ENCODE peak calls at places on chromosomes 1 and 21, in ten cellular contexts. One of them, this sample, is unnamed.

GRCh38 chr1:55217226-55217996 is 2.2 kb upstream of the USP24 start:
- DNase-seq in ELF-1: no peak
- DNase-seq in left kidney: peak
- DNase-seq in ELR: no peak
- DNase-seq in SK-N-DZ: no peak
- DNase-seq in thoracic aorta: no peak
- DNase-seq in AG08395: no peak
- DNase-seq in BJ: no peak
- DNase-seq in EH: peak
- DNase-seq in hepatocyte: no peak
- DNase-seq in this sample: no peak

GRCh38 chr1:147640553-147641165 is 29.7 kb downstream of the ACP6 start:
- DNase-seq in ELR: peak
- DNase-seq in EH: peak
- DNase-seq in thoracic aorta: no peak
- DNase-seq in hepatocyte: peak
- DNase-seq in AG08395: peak
- DNase-seq in ELF-1: peak
- DNase-seq in BJ: peak
- DNase-seq in SK-N-DZ: peak
- DNase-seq in left kidney: peak
- DNase-seq in this sample: peak

GRCh38 chr1:44660176-44660575 is 14.1 kb downstream of the TMEM53 start:
- DNase-seq in EH: no peak
- DNase-seq in SK-N-DZ: no peak
- DNase-seq in ELF-1: no peak
- DNase-seq in thoracic aorta: no peak
- DNase-seq in left kidney: no peak
- DNase-seq in AG08395: no peak
- DNase-seq in hepatocyte: no peak
- DNase-seq in BJ: no peak
- DNase-seq in ELR: no peak
- DNase-seq in this sample: no peak

GRCh38 chr1:68255301-68255700 is 23.0 kb upstream of the WLS start:
- DNase-seq in ELF-1: no peak
- DNase-seq in thoracic aorta: no peak
- DNase-seq in EH: no peak
- DNase-seq in ELR: no peak
- DNase-seq in AG08395: no peak
- DNase-seq in hepatocyte: no peak
- DNase-seq in left kidney: no peak
- DNase-seq in BJ: no peak
- DNase-seq in SK-N-DZ: no peak
- DNase-seq in this sample: no peak

GRCh38 chr1:36609241-36610027 is 126.7 kb upstream of the CSF3R start:
- DNase-seq in left kidney: peak
- DNase-seq in EH: peak
- DNase-seq in BJ: no peak
- DNase-seq in SK-N-DZ: peak
- DNase-seq in ELR: peak
- DNase-seq in thoracic aorta: no peak
- DNase-seq in hepatocyte: peak
- DNase-seq in ELF-1: peak
- DNase-seq in AG08395: peak
- DNase-seq in this sample: peak

GRCh38 chr1:2980073-2980791 is 41.0 kb upstream of the ACTRT2 start:
- DNase-seq in AG08395: no peak
- DNase-seq in ELR: no peak
- DNase-seq in EH: no peak
- DNase-seq in SK-N-DZ: no peak
- DNase-seq in ELF-1: no peak
- DNase-seq in hepatocyte: no peak
- DNase-seq in thoracic aorta: no peak
- DNase-seq in BJ: no peak
- DNase-seq in left kidney: no peak
- DNase-seq in this sample: no peak

GRCh38 chr1:64052777-64053176 is 150.6 kb upstream of the UBE2U start:
- DNase-seq in BJ: no peak
- DNase-seq in thoracic aorta: no peak
- DNase-seq in EH: no peak
- DNase-seq in ELF-1: no peak
- DNase-seq in ELR: no peak
- DNase-seq in hepatocyte: no peak
- DNase-seq in SK-N-DZ: no peak
- DNase-seq in left kidney: no peak
- DNase-seq in AG08395: no peak
- DNase-seq in this sample: no peak

GRCh38 chr1:40958210-40958609 is 21.3 kb upstream of the CTPS1 start:
- DNase-seq in ELF-1: no peak
- DNase-seq in AG08395: no peak
- DNase-seq in hepatocyte: no peak
- DNase-seq in SK-N-DZ: no peak
- DNase-seq in EH: no peak
- DNase-seq in ELR: no peak
- DNase-seq in BJ: no peak
- DNase-seq in left kidney: no peak
- DNase-seq in thoracic aorta: no peak
- DNase-seq in this sample: no peak

GRCh38 chr1:145719230-145720079 is at the start of gene CD160:
- DNase-seq in thoracic aorta: no peak
- DNase-seq in ELF-1: no peak
- DNase-seq in BJ: no peak
- DNase-seq in ELR: no peak
- DNase-seq in AG08395: no peak
- DNase-seq in EH: no peak
- DNase-seq in SK-N-DZ: no peak
- DNase-seq in left kidney: no peak
- DNase-seq in hepatocyte: no peak
- DNase-seq in this sample: no peak

GRCh38 chr1:228938248-228938891 is 203.1 kb downstream of the RHOU start:
- DNase-seq in ELR: no peak
- DNase-seq in hepatocyte: no peak
- DNase-seq in left kidney: peak
- DNase-seq in EH: no peak
- DNase-seq in ELF-1: peak
- DNase-seq in AG08395: no peak
- DNase-seq in BJ: no peak
- DNase-seq in thoracic aorta: peak
- DNase-seq in SK-N-DZ: peak
- DNase-seq in this sample: no peak

GRCh38 chr1:82449671-82450070 is 648.9 kb downstream of the ADGRL2 start:
- DNase-seq in thoracic aorta: no peak
- DNase-seq in left kidney: no peak
- DNase-seq in ELR: no peak
- DNase-seq in hepatocyte: no peak
- DNase-seq in ELF-1: no peak
- DNase-seq in SK-N-DZ: no peak
- DNase-seq in EH: peak
- DNase-seq in BJ: no peak
- DNase-seq in AG08395: peak
- DNase-seq in this sample: no peak

GRCh38 chr1:203778789-203779188 is 13.8 kb downstream of the LAX1 start:
- DNase-seq in hepatocyte: no peak
- DNase-seq in EH: no peak
- DNase-seq in ELF-1: no peak
- DNase-seq in ELR: no peak
- DNase-seq in left kidney: no peak
- DNase-seq in thoracic aorta: no peak
- DNase-seq in SK-N-DZ: no peak
- DNase-seq in AG08395: no peak
- DNase-seq in BJ: no peak
- DNase-seq in this sample: no peak

GRCh38 chr21:28727809-28728208 is 264.9 kb downstream of the LTN1 start:
- DNase-seq in SK-N-DZ: no peak
- DNase-seq in ELF-1: no peak
- DNase-seq in BJ: no peak
- DNase-seq in ELR: no peak
- DNase-seq in AG08395: no peak
- DNase-seq in hepatocyte: no peak
- DNase-seq in thoracic aorta: no peak
- DNase-seq in left kidney: no peak
- DNase-seq in EH: no peak
- DNase-seq in this sample: no peak

GRCh38 chr1:42431514-42431913 is 24.3 kb downstream of the ZMYND12 start:
- DNase-seq in ELF-1: no peak
- DNase-seq in ELR: no peak
- DNase-seq in BJ: no peak
- DNase-seq in left kidney: no peak
- DNase-seq in SK-N-DZ: no peak
- DNase-seq in hepatocyte: peak
- DNase-seq in thoracic aorta: no peak
- DNase-seq in EH: no peak
- DNase-seq in AG08395: no peak
- DNase-seq in this sample: no peak

GRCh38 chr21:33089439-33089838 is 19.5 kb downstream of the OLIG1 start:
- DNase-seq in SK-N-DZ: no peak
- DNase-seq in thoracic aorta: no peak
- DNase-seq in ELF-1: no peak
- DNase-seq in EH: no peak
- DNase-seq in left kidney: no peak
- DNase-seq in AG08395: no peak
- DNase-seq in hepatocyte: no peak
- DNase-seq in ELR: no peak
- DNase-seq in BJ: no peak
- DNase-seq in this sample: no peak

GRCh38 chr21:37622755-37623543 is 256.4 kb downstream of the DYRK1A start:
- DNase-seq in AG08395: no peak
- DNase-seq in ELR: no peak
- DNase-seq in hepatocyte: no peak
- DNase-seq in left kidney: no peak
- DNase-seq in ELF-1: no peak
- DNase-seq in thoracic aorta: no peak
- DNase-seq in EH: no peak
- DNase-seq in BJ: no peak
- DNase-seq in SK-N-DZ: no peak
- DNase-seq in this sample: no peak

GRCh38 chr21:38267136-38267535 is 10.3 kb downstream of the KCNJ15 start:
- DNase-seq in EH: peak
- DNase-seq in ELF-1: no peak
- DNase-seq in hepatocyte: no peak
- DNase-seq in ELR: peak
- DNase-seq in thoracic aorta: no peak
- DNase-seq in AG08395: peak
- DNase-seq in left kidney: no peak
- DNase-seq in BJ: no peak
- DNase-seq in SK-N-DZ: no peak
- DNase-seq in this sample: no peak

GRCh38 chr1:110229348-110230001 is 19.4 kb downstream of the KCNC4 start:
- DNase-seq in ELR: peak
- DNase-seq in ELF-1: no peak
- DNase-seq in thoracic aorta: no peak
- DNase-seq in EH: peak
- DNase-seq in hepatocyte: no peak
- DNase-seq in left kidney: no peak
- DNase-seq in SK-N-DZ: peak
- DNase-seq in AG08395: no peak
- DNase-seq in BJ: no peak
- DNase-seq in this sample: no peak

GRCh38 chr1:59096501-59096900 is 200.4 kb upstream of the FGGY start:
- DNase-seq in thoracic aorta: no peak
- DNase-seq in left kidney: no peak
- DNase-seq in EH: no peak
- DNase-seq in ELR: no peak
- DNase-seq in AG08395: no peak
- DNase-seq in SK-N-DZ: no peak
- DNase-seq in BJ: no peak
- DNase-seq in hepatocyte: no peak
- DNase-seq in ELF-1: no peak
- DNase-seq in this sample: no peak